ENCODE peak calls at places on chromosomes 12 and 14, in eight cellular contexts. T is heart left ventricle, I is esophagus squamous epithelium, S is ovary, J is breast epithelium, L is right lobe of liver, X is Peyer's patch, N is vagina. Z is an unnamed sample.

GRCh38 chr12:51098611-51099010 is 15.2 kb upstream of the CSRNP2 start:
- DNase-seq in S (no peak), T (no peak), I (no peak), X (no peak), J (no peak), L (no peak), N (no peak), Z (no peak)

GRCh38 chr12:104604070-104604994 is 147.6 kb downstream of the CHST11 start:
- DNase-seq in J (no peak), N (no peak), S (peak; percentile 57), I (no peak), X (peak; percentile 52), T (peak; percentile 61), L (no peak), Z (no peak)

GRCh38 chr12:63930971-63931370 is 86.5 kb downstream of the SRGAP1 start:
- DNase-seq in S (no peak), J (no peak), X (no peak), L (no peak), T (no peak), N (no peak), I (no peak), Z (no peak)

GRCh38 chr14:51018521-51018920 is 74.2 kb upstream of the PYGL start:
- DNase-seq in I (no peak), L (no peak), N (no peak), T (no peak), S (no peak), X (no peak), J (no peak), Z (no peak)

GRCh38 chr14:97578982-97579381 is 781.8 kb downstream of the VRK1 start:
- DNase-seq in L (no peak), T (no peak), N (no peak), J (no peak), I (no peak), X (no peak), S (no peak), Z (no peak)

GRCh38 chr14:70662080-70662479 is 20.4 kb downstream of the TTC9 start:
- DNase-seq in X (no peak), S (no peak), N (no peak), J (no peak), T (no peak), I (no peak), L (no peak), Z (no peak)

GRCh38 chr14:31357279-31357678 is 63.1 kb downstream of the HEATR5A start:
- DNase-seq in L (no peak), X (no peak), I (no peak), T (no peak), N (no peak), S (no peak), J (no peak), Z (no peak)

GRCh38 chr14:55451950-55452349 is 11.5 kb upstream of the TBPL2 start:
- DNase-seq in T (no peak), L (no peak), S (no peak), N (no peak), X (no peak), J (no peak), I (no peak), Z (no peak)

GRCh38 chr12:89783321-89784060 is 74.9 kb upstream of the ATP2B1 start:
- DNase-seq in T (peak; percentile 36), L (no peak), J (no peak), S (no peak), X (no peak), N (no peak), I (no peak), Z (no peak)

GRCh38 chr14:61444215-61444768 is 122.9 kb downstream of the PRKCH start:
- DNase-seq in X (peak; percentile 49), J (no peak), L (no peak), S (no peak), N (no peak), I (no peak), T (no peak), Z (peak; percentile 81)

GRCh38 chr14:77120771-77121743 is 20.5 kb downstream of the ZDHHC22 start:
- DNase-seq in T (no peak), J (no peak), I (no peak), S (no peak), L (no peak), X (peak; percentile 84), N (no peak), Z (peak; percentile 79)

GRCh38 chr12:25819713-25820112 is 138.8 kb upstream of the RASSF8 start:
- DNase-seq in J (no peak), L (no peak), X (no peak), I (no peak), S (no peak), T (no peak), N (no peak), Z (no peak)

GRCh38 chr12:57243521-57244305 is 7.3 kb downstream of the STAC3 start:
- DNase-seq in I (no peak), L (peak; percentile 82), N (no peak), X (peak; percentile 82), T (peak; percentile 77), S (peak; percentile 74), J (peak; percentile 79), Z (peak; percentile 93)

GRCh38 chr12:90102957-90103652 is 394.5 kb upstream of the ATP2B1 start:
- DNase-seq in L (no peak), T (no peak), I (no peak), X (peak; percentile 20), S (no peak), J (no peak), N (no peak), Z (no peak)

DNA sequence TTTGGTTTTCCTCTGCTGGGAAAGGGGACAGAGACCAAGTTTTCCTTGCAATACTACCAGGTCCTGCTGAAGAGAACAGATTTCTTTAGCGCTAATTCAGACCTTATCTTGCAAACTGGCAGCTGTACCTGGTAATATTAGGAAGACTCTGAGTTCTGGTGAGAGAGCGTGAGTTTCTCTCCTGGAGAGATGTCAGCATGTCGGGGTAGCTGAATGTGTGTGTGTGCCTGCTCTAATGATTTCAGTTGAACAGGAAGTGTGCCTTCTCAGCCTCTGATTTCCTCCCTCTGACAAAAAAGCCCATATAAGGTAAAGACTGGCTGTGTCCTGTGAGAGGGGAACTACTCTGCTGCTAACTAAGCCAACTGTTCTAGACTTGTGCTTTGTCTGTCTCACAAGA is 10.3 kb upstream of the ERP27 start:
- DNase-seq in X (peak; percentile 67), J (no peak), S (no peak), L (no peak), T (peak; percentile 36), I (peak; percentile 26), N (no peak), Z (no peak)
- TF ChIP-seq POLR2A in X (no peak), J (no peak), S (peak; percentile 7), L (no peak), T (no peak), I (no peak), N (no peak), Z (no peak)

GRCh38 chr12:56040963-56041578 is 647 bp upstream of the RPS26 start:
- DNase-seq in X (no peak), L (no peak), I (no peak), N (no peak), T (peak; percentile 19), S (peak; percentile 40), J (no peak), Z (peak; percentile 73)

GRCh38 chr12:56041579-56042429 is at the start of gene RPS26:
- DNase-seq in S (peak; percentile 96), I (peak; percentile 90), N (no peak), J (peak; percentile 93), X (peak; percentile 93), T (peak; percentile 97), L (peak; percentile 95), Z (peak; percentile 96)

GRCh38 chr12:56042430-56043203 is 899 bp downstream of the RPS26 start:
- DNase-seq in S (no peak), N (no peak), T (no peak), I (no peak), J (no peak), L (no peak), X (no peak), Z (no peak)

GRCh38 chr12:56046027-56046780 is 4.5 kb downstream of the RPS26 start:
- DNase-seq in J (no peak), X (no peak), T (no peak), S (no peak), I (no peak), L (no peak), N (no peak), Z (peak; percentile 45)
- TF ChIP-seq POLR2A in J (no peak), X (no peak), T (no peak), S (no peak), I (no peak), L (no peak), N (no peak), Z (no peak)

GRCh38 chr14:100342195-100342594 is 19.1 kb downstream of the SLC25A47 start:
- DNase-seq in X (peak; percentile 14), S (no peak), T (no peak), N (peak; percentile 49), L (no peak), J (no peak), I (no peak), Z (peak; percentile 54)

GRCh38 chr14:100346306-100347091 is 23.4 kb downstream of the SLC25A47 start:
- DNase-seq in X (no peak), S (no peak), N (no peak), I (no peak), L (no peak), J (no peak), T (no peak), Z (no peak)

GRCh38 chr14:100348253-100348729 is 25.2 kb downstream of the SLC25A47 start:
- DNase-seq in N (no peak), X (no peak), I (no peak), S (no peak), T (no peak), J (no peak), L (no peak), Z (peak; percentile 34)

GRCh38 chr14:100348779-100349708 is 25.9 kb downstream of the SLC25A47 start:
- DNase-seq in I (no peak), J (no peak), T (no peak), L (no peak), N (no peak), X (no peak), S (no peak), Z (no peak)

GRCh38 chr14:100345711-100346110 is 22.6 kb downstream of the SLC25A47 start:
- DNase-seq in J (no peak), X (no peak), T (no peak), N (no peak), I (no peak), L (no peak), S (no peak), Z (no peak)
- TF ChIP-seq POLR2A in J (no peak), X (no peak), T (no peak), N (no peak), I (no peak), L (no peak), S (no peak), Z (no peak)

DNA sequence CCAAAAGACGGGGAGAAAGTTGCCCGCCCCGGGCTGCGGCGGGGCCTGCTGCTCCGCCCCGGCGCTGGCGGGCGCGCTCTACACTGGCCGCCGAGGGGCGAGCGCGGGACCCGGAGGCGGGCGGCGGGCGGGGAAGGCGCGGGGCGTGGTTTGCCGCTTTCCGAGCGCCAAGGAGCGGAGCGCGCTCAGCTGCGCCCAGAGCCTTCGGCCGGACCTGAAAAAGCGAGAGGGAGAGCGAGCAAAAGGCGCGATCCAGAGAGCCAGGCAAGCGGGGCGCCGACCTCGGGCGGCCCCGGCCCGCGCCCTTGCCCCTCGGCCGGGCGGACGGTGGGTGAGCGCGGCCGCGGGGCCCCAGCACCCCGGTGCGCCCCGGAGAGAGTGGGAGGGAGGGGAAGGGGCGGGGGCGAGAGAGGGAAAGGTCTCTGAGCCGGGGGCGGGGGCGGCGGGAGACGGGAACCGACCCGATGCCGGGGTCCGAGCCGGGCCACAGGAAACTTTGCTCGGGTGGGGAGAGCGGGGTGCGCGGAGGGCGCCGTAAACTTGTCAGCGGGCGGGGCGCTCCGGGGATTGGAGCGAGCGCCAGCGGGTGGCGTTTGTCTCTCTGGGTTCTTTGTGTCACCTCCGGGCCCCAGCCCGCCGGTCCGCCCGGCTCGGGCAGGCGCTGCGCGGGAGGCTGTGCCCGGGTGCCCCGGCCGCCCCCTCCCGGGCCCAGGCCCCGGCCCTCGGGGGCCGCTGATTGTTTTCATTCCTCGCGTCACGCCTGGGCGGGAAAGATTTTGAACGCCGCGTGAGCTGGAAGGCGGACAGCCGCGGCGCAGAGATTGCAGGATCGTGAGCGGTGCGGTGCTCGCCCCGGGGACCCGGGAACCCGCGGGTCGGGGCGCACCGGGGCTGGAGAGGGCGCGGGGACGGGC is at the start of gene SYNE2:
- DNase-seq in T (peak; percentile 87), S (peak; percentile 84), I (no peak), L (peak; percentile 86), N (no peak), X (peak; percentile 72), J (peak; percentile 75), Z (peak; percentile 94)
- TF ChIP-seq POLR2A in T (no peak), S (peak; percentile 58), I (no peak), L (peak; percentile 1), N (no peak), X (no peak), J (no peak), Z (no peak)

Z was measured in spleen.